ENCODE peak calls at places on chromosomes 3 and 15, in six cellular contexts. H, C, J, I, G and Q are unnamed samples.
A peak's percentile ranks its signal among the peaks of the same experiment; 100 is the strongest.

GRCh38 chr15:46636220-46636619 is 1001.4 kb downstream of the SQOR start:
- DNase-seq in C (no peak), H (no peak), J (no peak), G (no peak), I (no peak), Q (no peak)

GRCh38 chr3:178709047-178709446 is 172.8 kb downstream of the KCNMB2 start:
- DNase-seq in G (no peak), J (no peak), H (no peak), C (no peak), I (no peak), Q (no peak)

GRCh38 chr3:101779047-101779807 is at the start of gene NXPE3:
- DNase-seq in J (peak; percentile 96), C (peak; percentile 97), I (peak; percentile 72), G (peak; percentile 92), H (peak; percentile 93), Q (peak; percentile 70)

GRCh38 chr15:40844543-40844981 is 714 bp downstream of the SPINT1 start:
- DNase-seq in H (no peak), J (peak; percentile 58), G (no peak), C (no peak), I (peak; percentile 16), Q (no peak)

GRCh38 chr3:153927107-153927506 is 194.1 kb upstream of the ARHGEF26 start:
- DNase-seq in C (no peak), I (peak; percentile 82), J (no peak), G (no peak), H (no peak), Q (peak; percentile 88)

GRCh38 chr3:127536818-127537810 is 53.4 kb downstream of the TPRA1 start:
- DNase-seq in J (no peak), C (peak; percentile 65), G (no peak), H (no peak), I (no peak), Q (no peak)

GRCh38 chr15:74616020-74616939 is 644 bp downstream of the CLK3 start:
- DNase-seq in G (peak; percentile 87), I (peak; percentile 55), C (peak; percentile 89), H (peak; percentile 51), J (peak; percentile 75), Q (peak; percentile 73)

GRCh38 chr3:71708478-71709098 is 16.6 kb downstream of the EIF4E3 start:
- DNase-seq in I (no peak), G (no peak), H (no peak), C (no peak), J (no peak), Q (no peak)

GRCh38 chr15:101614001-101614585 is 38.1 kb downstream of the TM2D3 start:
- DNase-seq in J (no peak), C (no peak), G (no peak), H (no peak), I (no peak), Q (no peak)

GRCh38 chr15:77966540-77967290 is 110.8 kb downstream of the TBC1D2B start:
- DNase-seq in I (peak; percentile 40), J (peak; percentile 70), H (no peak), G (peak; percentile 58), C (peak; percentile 77), Q (peak; percentile 67)

GRCh38 chr3:6644070-6644929 is 216.6 kb upstream of the GRM7 start:
- DNase-seq in H (no peak), C (no peak), I (no peak), J (no peak), G (no peak), Q (no peak)

GRCh38 chr3:171283248-171284222 is 176.7 kb downstream of the TNIK start:
- DNase-seq in C (no peak), I (no peak), H (no peak), J (no peak), G (no peak), Q (peak; percentile 74)

GRCh38 chr3:185937689-185938374 is at the start of gene TRA2B:
- DNase-seq in I (peak; percentile 96), G (peak; percentile 99), J (peak; percentile 98), C (peak; percentile 100), H (peak; percentile 99), Q (peak; percentile 97)
- TF ChIP-seq CTCF in I (peak; percentile 38), G (peak; percentile 66), J (peak; percentile 41), C (no peak), H (no peak), Q (peak; percentile 42)

GRCh38 chr3:23662079-23662617 is 143.6 kb upstream of the UBE2E1 start:
- DNase-seq in J (no peak), I (no peak), C (no peak), H (no peak), G (no peak), Q (no peak)

GRCh38 chr3:23659840-23660430 is 145.8 kb upstream of the UBE2E1 start:
- DNase-seq in J (no peak), C (no peak), I (no peak), H (no peak), G (no peak), Q (no peak)

GRCh38 chr3:23657647-23658046 is 148.1 kb upstream of the UBE2E1 start:
- DNase-seq in H (no peak), C (no peak), G (no peak), J (no peak), I (no peak), Q (no peak)

GRCh38 chr3:23656821-23657220 is 148.9 kb upstream of the UBE2E1 start:
- DNase-seq in J (no peak), G (no peak), H (no peak), I (no peak), C (no peak), Q (no peak)

GRCh38 chr3:23659274-23659673 is 146.5 kb upstream of the UBE2E1 start:
- DNase-seq in J (no peak), C (no peak), G (no peak), H (no peak), I (no peak), Q (no peak)
- H3K4me3 ChIP-seq in J (no peak overlapping the region), C (no peak overlapping the region), G (no peak overlapping the region), H (no peak overlapping the region), I (no peak overlapping the region), Q (no peak overlapping the region)

DNA sequence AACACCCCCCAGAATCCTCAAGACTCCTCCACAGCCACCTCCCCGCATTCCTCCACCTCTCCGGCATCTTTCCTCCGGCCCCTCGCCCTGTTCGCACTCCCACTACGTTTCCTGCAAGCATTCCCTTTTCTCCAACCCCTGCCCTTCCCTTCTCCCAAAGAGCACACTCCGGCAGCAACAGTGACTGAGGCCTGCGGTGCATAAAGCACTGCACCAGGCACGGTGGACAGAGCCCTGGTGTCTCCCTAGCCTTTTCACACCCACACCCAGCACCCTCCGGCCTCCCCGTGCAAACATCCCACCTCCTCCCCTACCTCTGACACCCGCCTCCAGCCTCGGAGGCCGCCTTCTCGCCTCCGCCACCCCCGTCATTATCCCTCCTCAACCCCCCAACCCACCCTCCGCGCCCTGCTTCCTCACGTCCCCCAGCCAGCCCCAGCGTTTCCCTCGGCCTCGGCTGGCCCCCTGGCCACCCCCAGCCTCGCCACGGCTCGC is 577 bp downstream of the ZNF148 start:
- DNase-seq in J (no peak), G (peak; percentile 22), C (no peak), H (no peak), I (peak; percentile 60), Q (peak; percentile 47)
- TF ChIP-seq CTCF in J (no peak), G (no peak), C (no peak), H (no peak), I (no peak), Q (no peak)

GRCh38 chr3:33716227-33716626 is 1.8 kb downstream of the CLASP2 start:
- DNase-seq in H (no peak), G (no peak), C (no peak), J (no peak), I (no peak), Q (peak; percentile 4)
- H3K4me3 ChIP-seq in H (peak overlapping the region; percentile 89), G (peak overlapping the region; percentile 96), C (peak overlapping the region; percentile 87), J (no peak overlapping the region), I (peak overlapping the region; percentile 73), Q (peak overlapping the region; percentile 79)

GRCh38 chr3:142676151-142676550 is 47.7 kb upstream of the TRPC1 start:
- DNase-seq in I (no peak), G (no peak), J (no peak), H (no peak), C (no peak), Q (no peak)

GRCh38 chr3:142680710-142681109 is 43.1 kb upstream of the TRPC1 start:
- DNase-seq in C (no peak), G (no peak), I (no peak), H (no peak), J (no peak), Q (peak; percentile 1)
- TF ChIP-seq CTCF in C (no peak), G (no peak), I (no peak), H (no peak), J (no peak), Q (no peak)